ENCODE peak calls at places on chromosomes 12 and 14, in six cellular contexts. One of them, this sample, is unnamed.

GRCh38 chr14:104548802-104549535 is 30.6 kb upstream of the C14orf180 start:
- DNase-seq in hypothalamus: no peak
- DNase-seq in Karpas-422: no peak
- DNase-seq in PC-3: no peak
- DNase-seq in NCI-H1105 treated with DMSO at 0.1 percent for 48 hours: no peak
- DNase-seq in H54: no peak
- DNase-seq in this sample: no peak

GRCh38 chr14:79629372-79629771 is 581.9 kb downstream of the DIO2 start:
- DNase-seq in hypothalamus: no peak
- DNase-seq in Karpas-422: no peak
- DNase-seq in PC-3: no peak
- DNase-seq in NCI-H1105 treated with DMSO at 0.1 percent for 48 hours: no peak
- DNase-seq in H54: no peak
- DNase-seq in this sample: peak; percentile 70

GRCh38 chr12:92065018-92065499 is 80.6 kb downstream of the BTG1 start:
- DNase-seq in hypothalamus: no peak
- DNase-seq in Karpas-422: no peak
- DNase-seq in PC-3: no peak
- DNase-seq in NCI-H1105 treated with DMSO at 0.1 percent for 48 hours: peak; percentile 86
- DNase-seq in H54: no peak
- DNase-seq in this sample: no peak

GRCh38 chr14:63182967-63183366 is 21.3 kb upstream of the RHOJ start:
- DNase-seq in hypothalamus: no peak
- DNase-seq in Karpas-422: peak; percentile 20
- DNase-seq in PC-3: no peak
- DNase-seq in NCI-H1105 treated with DMSO at 0.1 percent for 48 hours: no peak
- DNase-seq in H54: no peak
- DNase-seq in this sample: no peak

GRCh38 chr12:13428538-13429265 is 232.2 kb downstream of the EMP1 start:
- DNase-seq in hypothalamus: no peak
- DNase-seq in Karpas-422: no peak
- DNase-seq in PC-3: no peak
- DNase-seq in NCI-H1105 treated with DMSO at 0.1 percent for 48 hours: peak; percentile 78
- DNase-seq in H54: no peak
- DNase-seq in this sample: no peak

GRCh38 chr12:632102-632696 is 31.0 kb downstream of the NINJ2 start:
- DNase-seq in hypothalamus: no peak
- DNase-seq in Karpas-422: no peak
- DNase-seq in PC-3: peak; percentile 72
- DNase-seq in NCI-H1105 treated with DMSO at 0.1 percent for 48 hours: no peak
- DNase-seq in H54: peak; percentile 80
- DNase-seq in this sample: peak; percentile 88

GRCh38 chr14:90655829-90656228 is 160.4 kb downstream of the TTC7B start:
- DNase-seq in hypothalamus: no peak
- DNase-seq in Karpas-422: no peak
- DNase-seq in PC-3: no peak
- DNase-seq in NCI-H1105 treated with DMSO at 0.1 percent for 48 hours: no peak
- DNase-seq in H54: no peak
- DNase-seq in this sample: no peak

GRCh38 chr12:46659032-46659703 is 166.6 kb downstream of the SLC38A4 start:
- DNase-seq in hypothalamus: no peak
- DNase-seq in Karpas-422: no peak
- DNase-seq in PC-3: no peak
- DNase-seq in NCI-H1105 treated with DMSO at 0.1 percent for 48 hours: no peak
- DNase-seq in H54: no peak
- DNase-seq in this sample: no peak

GRCh38 chr12:58296818-58297217 is 355.5 kb downstream of the ATP23 start:
- DNase-seq in hypothalamus: no peak
- DNase-seq in Karpas-422: no peak
- DNase-seq in PC-3: no peak
- DNase-seq in NCI-H1105 treated with DMSO at 0.1 percent for 48 hours: no peak
- DNase-seq in H54: no peak
- DNase-seq in this sample: no peak

GRCh38 chr14:104547998-104548700 is 31.4 kb upstream of the C14orf180 start:
- DNase-seq in hypothalamus: no peak
- DNase-seq in Karpas-422: no peak
- DNase-seq in PC-3: no peak
- DNase-seq in NCI-H1105 treated with DMSO at 0.1 percent for 48 hours: no peak
- DNase-seq in H54: no peak
- DNase-seq in this sample: no peak

This sample was measured in kidney epithelial cell.